ENCODE peak calls at places on chromosomes 4 and X, in ten cellular contexts. One of them, this sample, is unnamed.

GRCh38 chrX:95427389-95427788 is 1257.3 kb upstream of the DIAPH2 start:
- DNase-seq in SK-N-MC: no peak
- DNase-seq in HCT116: no peak
- DNase-seq in mesenchymal stem cell: no peak
- DNase-seq in H9: no peak
- DNase-seq in endothelial cell of umbilical vein: no peak
- DNase-seq in HepG2: no peak
- DNase-seq in IMR-90: no peak
- DNase-seq in neuronal stem cell: no peak
- DNase-seq in fibroblast of lung: no peak
- DNase-seq in this sample: peak; percentile 46

GRCh38 chr4:7414736-7415510 is 19.8 kb downstream of the PSAPL1 start:
- DNase-seq in SK-N-MC: no peak
- DNase-seq in HCT116: no peak
- DNase-seq in mesenchymal stem cell: no peak
- DNase-seq in H9: peak; percentile 31
- DNase-seq in endothelial cell of umbilical vein: no peak
- DNase-seq in HepG2: no peak
- DNase-seq in IMR-90: no peak
- DNase-seq in neuronal stem cell: no peak
- DNase-seq in fibroblast of lung: no peak
- DNase-seq in this sample: no peak

GRCh38 chrX:15511563-15511962 is 11.0 kb downstream of the BMX start:
- DNase-seq in SK-N-MC: no peak
- DNase-seq in HCT116: no peak
- DNase-seq in mesenchymal stem cell: no peak
- DNase-seq in H9: peak; percentile 32
- DNase-seq in endothelial cell of umbilical vein: peak; percentile 80
- DNase-seq in HepG2: peak; percentile 31
- DNase-seq in IMR-90: no peak
- DNase-seq in neuronal stem cell: no peak
- DNase-seq in fibroblast of lung: no peak
- DNase-seq in this sample: peak; percentile 17

GRCh38 chr4:75432683-75433082 is 81.5 kb downstream of the RCHY1 start:
- DNase-seq in SK-N-MC: no peak
- DNase-seq in HCT116: peak; percentile 21
- DNase-seq in mesenchymal stem cell: peak; percentile 12
- DNase-seq in H9: peak; percentile 61
- DNase-seq in endothelial cell of umbilical vein: peak; percentile 19
- DNase-seq in HepG2: peak; percentile 46
- DNase-seq in IMR-90: peak; percentile 7
- DNase-seq in neuronal stem cell: no peak
- DNase-seq in fibroblast of lung: no peak
- DNase-seq in this sample: peak; percentile 43

GRCh38 chr4:7206856-7207567 is 14.7 kb downstream of the SORCS2 start:
- DNase-seq in SK-N-MC: no peak
- DNase-seq in HCT116: no peak
- DNase-seq in mesenchymal stem cell: peak; percentile 84
- DNase-seq in H9: peak; percentile 60
- DNase-seq in endothelial cell of umbilical vein: peak; percentile 72
- DNase-seq in HepG2: no peak
- DNase-seq in IMR-90: peak; percentile 90
- DNase-seq in neuronal stem cell: peak; percentile 39
- DNase-seq in fibroblast of lung: peak; percentile 76
- DNase-seq in this sample: peak; percentile 82

GRCh38 chr4:7019367-7019766 is 23.8 kb upstream of the TADA2B start:
- DNase-seq in SK-N-MC: no peak
- DNase-seq in HCT116: no peak
- DNase-seq in mesenchymal stem cell: no peak
- DNase-seq in H9: no peak
- DNase-seq in endothelial cell of umbilical vein: no peak
- DNase-seq in HepG2: no peak
- DNase-seq in IMR-90: no peak
- DNase-seq in neuronal stem cell: no peak
- DNase-seq in fibroblast of lung: no peak
- DNase-seq in this sample: no peak

GRCh38 chr4:25694466-25694865 is 38.8 kb downstream of the SLC34A2 start:
- DNase-seq in SK-N-MC: no peak
- DNase-seq in HCT116: no peak
- DNase-seq in mesenchymal stem cell: peak; percentile 0
- DNase-seq in H9: no peak
- DNase-seq in endothelial cell of umbilical vein: no peak
- DNase-seq in HepG2: no peak
- DNase-seq in IMR-90: peak; percentile 1
- DNase-seq in neuronal stem cell: no peak
- DNase-seq in fibroblast of lung: no peak
- DNase-seq in this sample: no peak

GRCh38 chrX:150227321-150227860 is 135.7 kb upstream of the MAMLD1 start:
- DNase-seq in SK-N-MC: no peak
- DNase-seq in HCT116: no peak
- DNase-seq in mesenchymal stem cell: no peak
- DNase-seq in H9: no peak
- DNase-seq in endothelial cell of umbilical vein: no peak
- DNase-seq in HepG2: no peak
- DNase-seq in IMR-90: no peak
- DNase-seq in neuronal stem cell: no peak
- DNase-seq in fibroblast of lung: no peak
- DNase-seq in this sample: no peak

GRCh38 chrX:54721424-54721823 is 76.6 kb downstream of the ITIH6 start:
- DNase-seq in SK-N-MC: no peak
- DNase-seq in HCT116: peak; percentile 38
- DNase-seq in mesenchymal stem cell: no peak
- DNase-seq in H9: no peak
- DNase-seq in endothelial cell of umbilical vein: no peak
- DNase-seq in HepG2: no peak
- DNase-seq in IMR-90: no peak
- DNase-seq in neuronal stem cell: no peak
- DNase-seq in fibroblast of lung: no peak
- DNase-seq in this sample: peak; percentile 76

DNA sequence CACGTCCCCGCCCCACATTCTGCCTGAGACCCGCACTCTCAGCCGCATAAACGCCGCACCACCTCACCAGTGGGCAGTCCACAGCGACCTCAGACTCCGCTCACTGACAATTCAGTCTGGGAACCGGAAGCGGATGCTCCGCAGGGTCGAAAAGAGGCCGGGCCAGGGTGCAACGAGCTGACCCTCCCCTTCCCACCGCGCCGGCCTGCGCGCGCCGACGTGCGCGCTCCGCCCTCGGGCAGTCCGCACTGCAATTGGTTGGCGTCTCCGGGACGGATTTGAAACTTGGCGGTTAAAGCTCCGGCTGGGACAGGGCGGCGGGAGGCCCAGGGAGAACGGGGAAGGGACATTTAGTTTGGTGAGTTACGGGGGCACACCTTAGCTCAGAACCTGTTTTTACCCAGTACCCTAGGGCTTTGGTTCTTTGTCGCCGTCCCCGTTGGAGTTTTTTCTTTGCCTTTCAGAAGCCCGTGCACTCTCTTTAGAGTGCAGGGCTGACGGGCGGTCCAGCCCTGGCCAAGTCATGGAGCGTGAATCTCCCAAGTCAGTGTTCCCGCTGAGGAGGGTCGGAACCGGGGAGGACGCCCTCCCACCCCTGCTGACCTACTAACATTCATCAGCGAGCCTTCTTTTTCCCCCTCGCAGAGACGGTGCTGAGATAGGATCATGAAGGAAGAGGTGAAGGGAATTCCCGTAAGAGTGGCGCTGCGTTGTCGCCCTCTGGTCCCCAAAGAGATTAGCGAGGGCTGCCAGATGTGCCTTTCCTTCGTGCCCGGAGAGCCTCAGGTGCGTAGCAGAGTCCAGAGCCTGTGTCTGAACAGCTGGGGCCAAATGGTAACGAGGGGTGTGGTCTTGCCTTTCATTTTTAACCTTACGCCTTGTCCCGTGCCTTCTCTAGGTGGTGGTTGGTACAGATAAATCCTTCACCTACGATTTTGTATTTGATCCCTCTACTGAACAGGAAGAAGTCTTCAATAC is at the start of the genes KIF4A and PDZD11:
- DNase-seq in SK-N-MC: peak; percentile 5
- DNase-seq in HCT116: peak; percentile 63
- DNase-seq in mesenchymal stem cell: peak; percentile 86
- DNase-seq in H9: peak; percentile 80
- DNase-seq in endothelial cell of umbilical vein: peak; percentile 83
- DNase-seq in HepG2: peak; percentile 72
- DNase-seq in IMR-90: peak; percentile 76
- DNase-seq in neuronal stem cell: peak; percentile 61
- DNase-seq in fibroblast of lung: peak; percentile 79
- DNase-seq in this sample: peak; percentile 88
- H3K9ac ChIP-seq in SK-N-MC: peak within 1 kb of the TSS; percentile 83
- H3K9ac ChIP-seq in HCT116: peak within 1 kb of the TSS; percentile 84
- H3K9ac ChIP-seq in mesenchymal stem cell: peak within 1 kb of the TSS; percentile 89
- H3K9ac ChIP-seq in H9: peak within 1 kb of the TSS; percentile 49
- H3K9ac ChIP-seq in endothelial cell of umbilical vein: peak within 1 kb of the TSS; percentile 67
- H3K9ac ChIP-seq in HepG2: peak within 1 kb of the TSS; percentile 77
- H3K9ac ChIP-seq in IMR-90: peak within 1 kb of the TSS; percentile 51
- H3K9ac ChIP-seq in neuronal stem cell: peak within 1 kb of the TSS; percentile 81
- H3K9ac ChIP-seq in fibroblast of lung: peak within 1 kb of the TSS; percentile 53
- H3K9ac ChIP-seq in this sample: peak within 1 kb of the TSS; percentile 88

GRCh38 chrX:37717708-37718107 is 32.1 kb downstream of the XK start:
- DNase-seq in SK-N-MC: no peak
- DNase-seq in HCT116: no peak
- DNase-seq in mesenchymal stem cell: no peak
- DNase-seq in H9: no peak
- DNase-seq in endothelial cell of umbilical vein: no peak
- DNase-seq in HepG2: no peak
- DNase-seq in IMR-90: no peak
- DNase-seq in neuronal stem cell: no peak
- DNase-seq in fibroblast of lung: no peak
- DNase-seq in this sample: no peak

GRCh38 chrX:37726346-37726745 is 40.8 kb downstream of the XK start:
- DNase-seq in SK-N-MC: no peak
- DNase-seq in HCT116: no peak
- DNase-seq in mesenchymal stem cell: no peak
- DNase-seq in H9: no peak
- DNase-seq in endothelial cell of umbilical vein: no peak
- DNase-seq in HepG2: no peak
- DNase-seq in IMR-90: no peak
- DNase-seq in neuronal stem cell: no peak
- DNase-seq in fibroblast of lung: no peak
- DNase-seq in this sample: no peak

DNA sequence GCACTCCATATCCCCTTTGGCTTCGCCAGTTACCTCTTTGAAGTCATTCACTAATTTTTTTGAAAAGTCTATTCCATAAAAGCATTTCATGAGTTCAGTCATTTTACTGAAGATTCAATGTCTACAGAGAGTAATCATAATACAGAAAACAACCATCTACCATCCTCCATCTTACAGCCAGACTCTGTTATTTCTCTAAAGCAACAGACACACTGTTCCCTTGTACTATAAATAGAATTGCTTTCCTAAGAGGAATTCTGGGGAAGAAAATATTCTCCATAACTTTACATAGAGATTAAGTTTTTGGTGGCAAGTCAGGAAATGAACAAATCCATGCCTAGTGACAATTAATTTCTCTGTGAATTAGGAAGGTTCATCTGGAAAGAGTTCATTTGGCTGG is 37.0 kb downstream of the XK start:
- DNase-seq in SK-N-MC: no peak
- DNase-seq in HCT116: no peak
- DNase-seq in mesenchymal stem cell: no peak
- DNase-seq in H9: no peak
- DNase-seq in endothelial cell of umbilical vein: no peak
- DNase-seq in HepG2: no peak
- DNase-seq in IMR-90: no peak
- DNase-seq in neuronal stem cell: no peak
- DNase-seq in fibroblast of lung: no peak
- DNase-seq in this sample: no peak
- H3K9me3 ChIP-seq in SK-N-MC: no peaks in the 10 kb centered on the region
- H3K9me3 ChIP-seq in HCT116: no peaks in the 10 kb centered on the region
- H3K9me3 ChIP-seq in mesenchymal stem cell: no peaks in the 10 kb centered on the region
- H3K9me3 ChIP-seq in H9: no peaks in the 10 kb centered on the region
- H3K9me3 ChIP-seq in endothelial cell of umbilical vein: no peaks in the 10 kb centered on the region
- H3K9me3 ChIP-seq in HepG2: no peaks in the 10 kb centered on the region
- H3K9me3 ChIP-seq in IMR-90: no peaks in the 10 kb centered on the region
- H3K9me3 ChIP-seq in neuronal stem cell: no peaks in the 10 kb centered on the region
- H3K9me3 ChIP-seq in fibroblast of lung: no peaks in the 10 kb centered on the region
- H3K9me3 ChIP-seq in this sample: no peaks in the 10 kb centered on the region

DNA sequence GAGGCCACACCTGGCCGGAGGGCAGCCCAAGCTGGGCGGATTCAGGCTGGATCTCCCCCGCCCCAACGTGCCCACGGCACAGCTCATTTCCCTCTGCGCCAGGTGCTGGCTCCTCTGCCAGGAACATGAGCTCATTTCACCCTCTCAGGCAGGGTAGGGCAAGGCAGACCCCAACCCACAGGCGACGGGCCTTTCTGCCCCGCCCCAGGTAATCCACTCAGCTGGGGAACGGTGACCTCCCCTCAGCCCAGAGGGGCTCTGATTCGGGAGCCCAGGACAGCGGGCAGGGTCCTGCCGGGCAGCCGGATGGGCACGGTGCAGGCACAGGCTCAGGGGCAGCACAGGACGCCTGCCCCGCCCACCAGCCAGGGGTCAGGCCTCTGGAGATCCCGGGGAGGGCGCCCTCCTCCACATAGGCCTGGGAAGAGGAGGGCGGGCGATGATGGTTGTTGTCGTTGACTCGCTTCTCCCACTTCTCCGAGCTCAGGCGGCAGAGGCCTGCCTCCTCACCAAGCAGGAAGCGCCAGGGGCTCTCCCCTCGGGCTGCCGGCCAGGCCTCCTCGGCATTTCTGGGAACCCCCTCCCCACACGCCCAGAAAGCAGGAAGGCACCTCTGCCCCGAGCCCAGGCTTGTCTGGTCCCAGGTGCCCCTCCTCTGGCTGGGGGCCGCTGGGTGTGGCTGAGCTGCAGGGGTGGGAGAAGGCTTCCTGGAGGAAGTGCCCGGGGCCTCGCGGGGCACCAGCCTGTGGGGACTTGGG is 31.1 kb downstream of the TACC3 start:
- DNase-seq in SK-N-MC: no peak
- DNase-seq in HCT116: no peak
- DNase-seq in mesenchymal stem cell: no peak
- DNase-seq in H9: no peak
- DNase-seq in endothelial cell of umbilical vein: peak; percentile 16
- DNase-seq in HepG2: peak; percentile 69
- DNase-seq in IMR-90: peak; percentile 7
- DNase-seq in neuronal stem cell: no peak
- DNase-seq in fibroblast of lung: no peak
- DNase-seq in this sample: no peak
- H3K9ac ChIP-seq in SK-N-MC: no peak overlapping the region
- H3K9ac ChIP-seq in HCT116: no peak overlapping the region
- H3K9ac ChIP-seq in mesenchymal stem cell: no peak overlapping the region
- H3K9ac ChIP-seq in H9: no peak overlapping the region
- H3K9ac ChIP-seq in endothelial cell of umbilical vein: no peak overlapping the region
- H3K9ac ChIP-seq in HepG2: peak overlapping the region; percentile 58
- H3K9ac ChIP-seq in IMR-90: no peak overlapping the region
- H3K9ac ChIP-seq in neuronal stem cell: peak overlapping the region; percentile 30
- H3K9ac ChIP-seq in fibroblast of lung: no peak overlapping the region
- H3K9ac ChIP-seq in this sample: no peak overlapping the region

DNA sequence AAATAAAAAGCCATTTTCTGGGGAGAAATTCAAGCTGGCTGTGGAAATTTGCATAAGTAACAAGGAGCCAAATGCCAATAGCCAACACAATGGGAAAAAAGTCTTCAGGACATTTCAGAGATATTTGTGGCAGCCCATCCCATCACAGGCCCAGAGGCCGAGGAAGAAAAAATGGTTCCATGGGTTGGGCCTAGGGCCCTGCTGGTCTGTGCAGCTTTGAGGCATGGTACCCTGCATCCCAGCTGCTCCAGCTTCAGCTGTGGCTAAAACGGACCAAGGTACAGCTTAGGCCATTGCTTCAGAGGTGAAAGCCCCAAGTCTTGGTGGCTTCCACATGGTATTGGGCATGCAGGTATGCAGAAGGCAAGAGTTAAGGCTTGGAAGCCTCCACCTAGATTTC is 14.2 kb upstream of the IL9R start:
- DNase-seq in SK-N-MC: no peak
- DNase-seq in HCT116: no peak
- DNase-seq in mesenchymal stem cell: no peak
- DNase-seq in H9: no peak
- DNase-seq in endothelial cell of umbilical vein: no peak
- DNase-seq in HepG2: no peak
- DNase-seq in IMR-90: no peak
- DNase-seq in neuronal stem cell: no peak
- DNase-seq in fibroblast of lung: no peak
- DNase-seq in this sample: no peak
- H3K9me3 ChIP-seq in SK-N-MC: no peaks in the 10 kb centered on the region
- H3K9me3 ChIP-seq in HCT116: no peaks in the 10 kb centered on the region
- H3K9me3 ChIP-seq in mesenchymal stem cell: peaks cover 21% of the 10 kb centered on the region
- H3K9me3 ChIP-seq in H9: peaks cover 25% of the 10 kb centered on the region
- H3K9me3 ChIP-seq in endothelial cell of umbilical vein: no peaks in the 10 kb centered on the region
- H3K9me3 ChIP-seq in HepG2: peaks cover 79% of the 10 kb centered on the region
- H3K9me3 ChIP-seq in IMR-90: peaks cover 5% of the 10 kb centered on the region
- H3K9me3 ChIP-seq in neuronal stem cell: peaks cover 11% of the 10 kb centered on the region
- H3K9me3 ChIP-seq in fibroblast of lung: no peaks in the 10 kb centered on the region
- H3K9me3 ChIP-seq in this sample: no peaks in the 10 kb centered on the region

This sample was measured in PC-3.